ENCODE peak calls at places on chromosomes 4 and X, in ten cellular contexts. D, N, Z, G, Y, M, U, I, L and C are unnamed samples.

GRCh38 chr4:155367608-155368007 is 9.2 kb downstream of the MAP9 start:
- DNase-seq in D (no peak), N (no peak), Z (no peak), G (no peak), Y (no peak), M (no peak), U (no peak), I (no peak), L (no peak), C (no peak)

GRCh38 chr4:1551211-1551610 is 132.9 kb downstream of the FAM53A start:
- DNase-seq in D (no peak), N (no peak), Z (no peak), G (no peak), Y (no peak), M (no peak), U (no peak), I (no peak), L (no peak), C (no peak)

GRCh38 chr4:185564355-185564754 is 29.0 kb upstream of the PDLIM3 start:
- DNase-seq in D (no peak), N (no peak), Z (no peak), G (no peak), Y (no peak), M (no peak), U (no peak), I (no peak), L (no peak), C (no peak)

GRCh38 chrX:44451056-44451455 is 91.6 kb downstream of the FUNDC1 start:
- DNase-seq in D (no peak), N (no peak), Z (no peak), G (no peak), Y (no peak), M (no peak), U (no peak), I (no peak), L (no peak), C (no peak)

GRCh38 chrX:102720237-102721168 is at the start of gene GPRASP3:
- DNase-seq in D (peak; percentile 33), N (peak; percentile 90), Z (peak; percentile 77), G (peak; percentile 40), Y (no peak), M (peak; percentile 84), U (no peak), I (peak; percentile 18), L (peak; percentile 59), C (peak; percentile 81)

GRCh38 chrX:9396930-9397329 is 67.9 kb upstream of the TBL1X start:
- DNase-seq in D (no peak), N (no peak), Z (no peak), G (no peak), Y (peak; percentile 74), M (no peak), U (no peak), I (no peak), L (no peak), C (no peak)

GRCh38 chrX:11465648-11466411 is 172.6 kb downstream of the AMELX start:
- DNase-seq in D (no peak), N (no peak), Z (no peak), G (no peak), Y (no peak), M (no peak), U (no peak), I (no peak), L (no peak), C (no peak)

GRCh38 chr4:113951263-113951662 is 28.2 kb downstream of the ARSJ start:
- DNase-seq in D (no peak), N (peak; percentile 23), Z (no peak), G (no peak), Y (no peak), M (peak; percentile 42), U (no peak), I (no peak), L (no peak), C (peak; percentile 53)

GRCh38 chr4:119027815-119028214 is 107.8 kb upstream of the MYOZ2 start:
- DNase-seq in D (no peak), N (no peak), Z (no peak), G (no peak), Y (peak; percentile 1), M (no peak), U (no peak), I (no peak), L (no peak), C (no peak)

GRCh38 chr4:127685292-127685691 is 44.9 kb upstream of the SLC25A31 start:
- DNase-seq in D (no peak), N (no peak), Z (no peak), G (no peak), Y (no peak), M (no peak), U (no peak), I (no peak), L (no peak), C (no peak)

GRCh38 chr4:113878718-113879117 is 100.7 kb downstream of the ARSJ start:
- DNase-seq in D (no peak), N (no peak), Z (no peak), G (no peak), Y (peak; percentile 36), M (no peak), U (no peak), I (no peak), L (no peak), C (no peak)

GRCh38 chr4:71992571-71992970 is 39.2 kb upstream of the NPFFR2 start:
- DNase-seq in D (no peak), N (no peak), Z (no peak), G (no peak), Y (peak; percentile 47), M (no peak), U (no peak), I (no peak), L (no peak), C (no peak)

GRCh38 chrX:44747317-44747716 is 96.5 kb upstream of the DUSP21 start:
- DNase-seq in D (no peak), N (no peak), Z (no peak), G (no peak), Y (no peak), M (no peak), U (no peak), I (no peak), L (no peak), C (no peak)

GRCh38 chr4:153758688-153759406 is 977 bp downstream of the RNF175 start:
- DNase-seq in D (no peak), N (no peak), Z (no peak), G (no peak), Y (no peak), M (no peak), U (no peak), I (no peak), L (no peak), C (no peak)

GRCh38 chrX:53091354-53091753 is 2.6 kb upstream of the KANTR start:
- DNase-seq in D (no peak), N (no peak), Z (no peak), G (no peak), Y (no peak), M (no peak), U (no peak), I (no peak), L (no peak), C (no peak)

GRCh38 chrX:46572295-46572936 is 1.1 kb upstream of the CHST7 start:
- DNase-seq in D (no peak), N (no peak), Z (peak; percentile 55), G (no peak), Y (no peak), M (no peak), U (no peak), I (no peak), L (peak; percentile 45), C (no peak)

GRCh38 chr4:101355767-101356702 is 8.7 kb upstream of the PPP3CA start:
- DNase-seq in D (no peak), N (no peak), Z (no peak), G (no peak), Y (peak; percentile 83), M (no peak), U (no peak), I (no peak), L (no peak), C (no peak)

GRCh38 chr4:165967486-165967885 is 94.4 kb downstream of the TLL1 start:
- DNase-seq in D (no peak), N (no peak), Z (no peak), G (no peak), Y (no peak), M (no peak), U (no peak), I (no peak), L (no peak), C (no peak)

GRCh38 chr4:52038109-52038912 is at the start of gene SGCB:
- DNase-seq in D (peak; percentile 44), N (peak; percentile 80), Z (peak; percentile 80), G (peak; percentile 37), Y (peak; percentile 37), M (peak; percentile 79), U (no peak), I (peak; percentile 46), L (peak; percentile 85), C (peak; percentile 80)

GRCh38 chrX:108734426-108734825 is 1.9 kb downstream of the IRS4 start:
- DNase-seq in D (no peak), N (no peak), Z (no peak), G (no peak), Y (no peak), M (no peak), U (no peak), I (no peak), L (peak; percentile 0), C (no peak)

GRCh38 chr4:182192511-182193181 is 50.6 kb upstream of the TENM3 start:
- DNase-seq in D (no peak), N (no peak), Z (no peak), G (no peak), Y (no peak), M (no peak), U (no peak), I (no peak), L (no peak), C (no peak)

GRCh38 chrX:15242899-15243555 is 26.9 kb downstream of the ASB9 start:
- DNase-seq in D (peak; percentile 10), N (peak; percentile 37), Z (peak; percentile 42), G (no peak), Y (peak; percentile 70), M (no peak), U (no peak), I (no peak), L (peak; percentile 52), C (no peak)

GRCh38 chrX:71184092-71184491 is 38.9 kb upstream of the GJB1 start:
- DNase-seq in D (no peak), N (no peak), Z (no peak), G (no peak), Y (no peak), M (no peak), U (no peak), I (no peak), L (no peak), C (no peak)

GRCh38 chr4:74474345-74475099 is 29.6 kb downstream of the AREG start:
- DNase-seq in D (no peak), N (no peak), Z (no peak), G (no peak), Y (no peak), M (no peak), U (no peak), I (no peak), L (no peak), C (no peak)

GRCh38 chr4:155402941-155403340 is 26.2 kb upstream of the MAP9 start:
- DNase-seq in D (no peak), N (no peak), Z (no peak), G (no peak), Y (no peak), M (no peak), U (no peak), I (no peak), L (no peak), C (no peak)

GRCh38 chr4:165814256-165815010 is 58.6 kb upstream of the TLL1 start:
- DNase-seq in D (no peak), N (no peak), Z (no peak), G (no peak), Y (no peak), M (no peak), U (no peak), I (no peak), L (no peak), C (no peak)

GRCh38 chr4:93384897-93385296 is 443.7 kb upstream of the ATOH1 start:
- DNase-seq in D (no peak), N (no peak), Z (no peak), G (no peak), Y (no peak), M (no peak), U (no peak), I (no peak), L (no peak), C (no peak)

GRCh38 chr4:101346562-101347266 is 612 bp downstream of the PPP3CA start:
- DNase-seq in D (peak; percentile 26), N (peak; percentile 65), Z (peak; percentile 76), G (peak; percentile 37), Y (peak; percentile 47), M (peak; percentile 77), U (no peak), I (no peak), L (peak; percentile 62), C (peak; percentile 88)